ENCODE peak calls at places on chromosomes 3 and 15, in four cellular contexts. O, V, B and A are unnamed samples.

GRCh38 chr15:87871130-87871737 is 385.3 kb downstream of the NTRK3 start:
- DNase-seq in V (no peak), B (no peak), O (no peak), A (no peak)

GRCh38 chr3:129534428-129535027 is 6.1 kb downstream of the RHO start:
- DNase-seq in V (no peak), B (no peak), O (no peak), A (no peak)

GRCh38 chr3:40308725-40309438 is 625 bp upstream of the EIF1B start:
- DNase-seq in B (no peak), V (no peak), O (no peak), A (no peak)

GRCh38 chr15:101772921-101773320 is 30.4 kb upstream of the OR4F6 start:
- DNase-seq in B (no peak), O (no peak), V (no peak), A (no peak)

GRCh38 chr3:139528924-139529323 is 10.6 kb downstream of the RBP1 start:
- DNase-seq in V (no peak), O (no peak), B (no peak), A (no peak)

GRCh38 chr15:66740802-66741201 is 38.8 kb downstream of the SMAD6 start:
- DNase-seq in V (no peak), B (no peak), O (no peak), A (no peak)

GRCh38 chr15:65993762-65994161 is 124.5 kb downstream of the RAB11A start:
- DNase-seq in B (no peak), O (no peak), V (no peak), A (no peak)

GRCh38 chr3:52841211-52841980 is 6.6 kb upstream of the MUSTN1 start:
- DNase-seq in B (no peak), O (no peak), V (no peak), A (no peak)

GRCh38 chr15:45664451-45664850 is 29.6 kb downstream of the SQOR start:
- DNase-seq in O (no peak), V (no peak), B (no peak), A (no peak)

GRCh38 chr15:74399100-74399499 is 31.7 kb upstream of the CYP11A1 start:
- DNase-seq in V (no peak), O (no peak), B (no peak), A (no peak)